ENCODE peak calls at places on chromosomes 5 and 9, in nine cellular contexts. B is LNCaP clone FGC; D is GM12865; U is foreskin fibroblast; Q is CD4-positive, alpha-beta T cell; Z is sigmoid colon; H is RWPE1; O is endothelial cell; I is astrocyte of the spinal cord. M is an unnamed sample.

GRCh38 chr9:21553441-21553840 is 71.3 kb upstream of the IFNE start:
- DNase-seq in B (no peak), D (no peak), U (no peak), Q (no peak), Z (no peak), H (no peak), O (no peak), I (no peak), M (no peak)

GRCh38 chr5:3590967-3591900 is 4.4 kb upstream of the IRX1 start:
- DNase-seq in B (no peak), D (no peak), U (peak), Q (no peak), Z (no peak), H (no peak), O (no peak), I (no peak), M (no peak)

GRCh38 chr5:77867914-77868313 is 91.8 kb upstream of the TBCA start:
- DNase-seq in B (no peak), D (no peak), U (no peak), Q (no peak), Z (no peak), H (no peak), O (no peak), I (no peak), M (no peak)

GRCh38 chr9:132245465-132245864 is 83.6 kb downstream of the NTNG2 start:
- DNase-seq in B (no peak), D (no peak), U (no peak), Q (no peak), Z (no peak), H (no peak), O (no peak), I (no peak), M (no peak)

GRCh38 chr5:31161772-31162171 is 31.7 kb upstream of the CDH6 start:
- DNase-seq in B (no peak), D (no peak), U (no peak), Q (no peak), Z (no peak), H (no peak), O (peak), I (peak), M (no peak)

GRCh38 chr9:115071176-115071575 is 46.8 kb downstream of the TNC start:
- DNase-seq in B (no peak), D (no peak), U (no peak), Q (no peak), Z (no peak), H (no peak), O (no peak), I (no peak), M (no peak)

GRCh38 chr5:7882926-7883325 is 14.0 kb downstream of the MTRR start:
- DNase-seq in B (no peak), D (no peak), U (no peak), Q (no peak), Z (no peak), H (no peak), O (no peak), I (no peak), M (no peak)

GRCh38 chr9:38298503-38298902 is 94.0 kb upstream of the ALDH1B1 start:
- DNase-seq in B (no peak), D (no peak), U (no peak), Q (no peak), Z (no peak), H (no peak), O (no peak), I (no peak), M (no peak)

GRCh38 chr9:18947772-18948391 is 85.1 kb downstream of the SAXO1 start:
- DNase-seq in B (no peak), D (no peak), U (peak), Q (no peak), Z (no peak), H (no peak), O (no peak), I (no peak), M (peak)

GRCh38 chr9:120583958-120584369 is 4.0 kb upstream of the CDK5RAP2 start:
- DNase-seq in B (peak), D (peak), U (peak), Q (no peak), Z (no peak), H (peak), O (peak), I (peak), M (peak)

GRCh38 chr5:76736679-76737078 is 20.8 kb downstream of the F2R start:
- DNase-seq in B (no peak), D (no peak), U (no peak), Q (no peak), Z (no peak), H (no peak), O (no peak), I (no peak), M (no peak)

GRCh38 chr5:133360693-133361479 is 251.5 kb downstream of the FSTL4 start:
- DNase-seq in B (no peak), D (no peak), U (no peak), Q (no peak), Z (no peak), H (no peak), O (no peak), I (no peak), M (no peak)

GRCh38 chr5:181100121-181101015 is 30.6 kb downstream of the OR2V1 start:
- DNase-seq in B (no peak), D (no peak), U (peak), Q (no peak), Z (no peak), H (no peak), O (no peak), I (no peak), M (no peak)

GRCh38 chr9:131578778-131579504 is 33.6 kb downstream of the PRRT1B start:
- DNase-seq in B (no peak), D (peak), U (no peak), Q (peak), Z (peak), H (no peak), O (no peak), I (no peak), M (no peak)

GRCh38 chr9:137281345-137282116 is 4.0 kb downstream of the TOR4A start:
- DNase-seq in B (no peak), D (no peak), U (no peak), Q (no peak), Z (no peak), H (no peak), O (peak), I (no peak), M (no peak)

GRCh38 chr5:176360894-176361436 is 599 bp downstream of the KIAA1191 start:
- DNase-seq in B (no peak), D (peak), U (peak), Q (no peak), Z (no peak), H (peak), O (peak), I (no peak), M (peak)

GRCh38 chr9:28909526-28909925 is 1336.2 kb upstream of the C9orf72 start:
- DNase-seq in B (no peak), D (no peak), U (no peak), Q (no peak), Z (no peak), H (no peak), O (no peak), I (no peak), M (no peak)

GRCh38 chr9:70963554-70963953 is 157.9 kb downstream of the TRPM3 start:
- DNase-seq in B (no peak), D (no peak), U (no peak), Q (no peak), Z (no peak), H (no peak), O (no peak), I (no peak), M (no peak)

GRCh38 chr9:13278368-13279246 is 885 bp downstream of the MPDZ start:
- DNase-seq in B (peak), D (no peak), U (peak), Q (no peak), Z (peak), H (peak), O (peak), I (peak), M (peak)

GRCh38 chr5:74372051-74372450 is 268.5 kb downstream of the ENC1 start:
- DNase-seq in B (no peak), D (no peak), U (no peak), Q (no peak), Z (no peak), H (no peak), O (no peak), I (no peak), M (no peak)

GRCh38 chr5:135576075-135576599 is 2.7 kb downstream of the CXCL14 start:
- DNase-seq in B (no peak), D (no peak), U (peak), Q (no peak), Z (no peak), H (no peak), O (no peak), I (peak), M (no peak)

GRCh38 chr5:10140195-10140973 is 109.3 kb downstream of the ATPSCKMT start:
- DNase-seq in B (peak), D (no peak), U (peak), Q (no peak), Z (no peak), H (no peak), O (peak), I (no peak), M (no peak)
- TF ChIP-seq CTCF in B (peak), D (peak), U (peak), Q (no peak), Z (no peak), H (no peak), O (peak), I (peak), M (no peak)

DNA sequence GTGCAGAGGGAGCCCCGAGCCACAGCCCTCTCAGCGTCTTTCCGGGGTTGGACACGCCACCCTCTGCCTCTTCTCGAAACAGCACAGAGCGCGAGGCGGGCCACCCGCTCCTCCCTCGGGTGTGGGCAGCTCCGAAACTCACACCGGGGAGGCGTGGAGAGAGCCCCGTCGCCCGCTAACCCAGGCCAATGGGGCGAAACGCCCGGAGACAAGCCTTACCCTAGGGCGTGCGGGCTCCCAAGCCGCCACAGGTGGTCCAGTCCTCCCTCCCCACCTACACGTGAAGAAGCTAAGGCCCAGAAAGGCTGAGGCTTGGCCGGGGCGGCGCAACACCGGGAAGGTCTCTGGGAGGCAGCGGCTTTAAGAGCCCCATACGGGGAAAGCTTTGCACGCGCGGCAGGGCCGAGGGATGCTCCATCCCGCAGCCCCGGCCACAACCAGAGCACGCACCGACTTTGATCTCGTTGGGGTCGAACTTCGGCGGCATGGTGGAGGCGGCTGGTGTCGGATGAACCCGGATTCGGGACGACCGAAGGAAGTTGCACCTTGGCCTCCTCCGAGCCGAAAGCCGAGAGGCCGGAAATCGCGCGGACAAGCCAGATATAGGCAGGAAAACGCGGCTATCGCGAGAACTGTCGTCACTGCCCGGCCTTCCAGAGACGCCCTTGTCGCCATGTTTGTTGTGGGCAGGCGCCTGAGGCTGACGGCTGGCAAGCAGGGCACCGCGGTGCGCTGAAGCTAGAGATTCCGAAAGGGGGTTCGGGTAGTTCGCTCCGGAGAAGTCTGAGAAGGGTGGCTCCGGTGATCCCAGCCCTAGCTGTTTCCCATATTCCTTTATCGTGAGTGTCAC is at the start of the genes LRSAM1 and RPL12:
- DNase-seq in B (peak), D (peak), U (peak), Q (peak), Z (peak), H (peak), O (peak), I (peak), M (peak)
- TF ChIP-seq CTCF in B (no peak), D (no peak), U (no peak), Q (no peak), Z (no peak), H (no peak), O (no peak), I (no peak), M (no peak)

GRCh38 chr5:111401906-111402305 is 110.4 kb downstream of the STARD4 start:
- DNase-seq in B (no peak), D (no peak), U (no peak), Q (no peak), Z (no peak), H (no peak), O (no peak), I (no peak), M (no peak)
- TF ChIP-seq CTCF in B (peak), D (no peak), U (no peak), Q (no peak), Z (no peak), H (no peak), O (no peak), I (no peak), M (no peak)

DNA sequence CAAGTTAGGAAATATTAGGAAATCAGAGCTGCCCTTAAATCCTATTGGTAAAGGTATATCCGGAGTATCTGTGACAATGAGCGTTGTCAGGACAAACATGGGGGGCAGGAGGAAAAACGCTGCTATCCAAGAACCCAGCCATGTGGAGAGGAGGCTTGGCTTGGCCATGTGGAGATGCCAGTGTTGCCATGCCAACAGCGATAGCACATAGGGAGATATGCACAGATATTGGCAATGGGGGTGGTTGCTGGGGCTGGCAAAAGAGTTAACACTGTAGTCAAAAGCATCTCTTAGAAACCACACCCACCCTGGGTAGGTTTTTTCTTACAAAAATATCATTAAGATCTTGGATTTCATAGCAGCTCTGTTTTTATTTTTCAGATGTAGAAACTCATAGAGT is 106.4 kb upstream of the ASTN2 start:
- DNase-seq in B (no peak), D (no peak), U (no peak), Q (no peak), Z (no peak), H (no peak), O (no peak), I (no peak), M (no peak)
- TF ChIP-seq CTCF in B (no peak), D (no peak), U (no peak), Q (no peak), Z (no peak), H (no peak), O (no peak), I (no peak), M (no peak)

DNA sequence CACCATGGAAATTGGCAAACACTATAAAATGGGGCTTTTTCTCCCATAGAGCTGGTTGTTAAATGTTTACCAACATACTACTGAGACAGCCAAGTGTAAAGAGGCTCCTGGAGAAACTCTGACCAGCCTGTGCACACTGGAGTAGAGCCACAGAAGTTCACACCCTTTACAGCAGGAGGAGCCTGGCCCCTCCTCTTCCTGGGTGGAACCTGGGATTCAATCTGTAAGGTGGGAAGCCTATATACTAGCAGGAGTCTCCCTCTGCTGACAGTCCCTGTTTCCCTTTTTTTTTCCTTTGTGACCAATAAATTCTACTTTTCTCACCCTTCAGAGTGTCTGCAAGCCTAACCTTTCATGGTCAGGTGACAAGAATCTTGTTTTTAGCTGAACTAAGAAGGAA is 10.4 kb upstream of the SLC30A5 start:
- DNase-seq in B (peak), D (no peak), U (no peak), Q (no peak), Z (no peak), H (peak), O (no peak), I (no peak), M (peak)
- TF ChIP-seq CTCF in B (no peak), D (no peak), U (no peak), Q (no peak), Z (no peak), H (no peak), O (no peak), I (no peak), M (peak)

DNA sequence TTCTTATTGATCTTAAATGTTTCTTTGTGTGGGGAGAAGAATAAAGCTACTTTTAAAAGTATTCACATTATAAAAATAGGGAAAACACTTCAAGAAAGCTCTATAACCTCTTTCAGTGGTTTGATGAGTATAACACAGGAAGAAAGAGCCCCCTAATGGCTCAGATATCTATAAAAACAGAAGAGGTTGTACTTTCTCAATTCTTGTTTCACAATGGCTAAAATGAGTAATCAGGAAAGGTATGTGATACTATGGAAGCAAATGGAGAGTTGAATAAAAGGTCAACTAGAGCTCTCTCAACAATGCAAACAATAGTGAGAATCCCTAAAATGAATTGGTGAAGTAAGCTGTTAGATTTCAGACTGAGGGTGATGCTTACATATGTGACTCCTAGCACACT is 584.6 kb upstream of the CDH18 start:
- DNase-seq in B (no peak), D (no peak), U (no peak), Q (no peak), Z (no peak), H (peak), O (no peak), I (peak), M (no peak)
- TF ChIP-seq CTCF in B (peak), D (no peak), U (no peak), Q (no peak), Z (no peak), H (peak), O (no peak), I (peak), M (peak)

GRCh38 chr5:55538621-55539020 is 3.9 kb upstream of the PLPP1 start:
- DNase-seq in B (no peak), D (peak), U (peak), Q (no peak), Z (no peak), H (no peak), O (no peak), I (peak), M (no peak)

GRCh38 chr5:55530669-55531068 is 4.1 kb downstream of the PLPP1 start:
- DNase-seq in B (no peak), D (no peak), U (no peak), Q (no peak), Z (no peak), H (no peak), O (no peak), I (no peak), M (no peak)

GRCh38 chr5:55535199-55535905 is 588 bp upstream of the PLPP1 start:
- DNase-seq in B (no peak), D (no peak), U (no peak), Q (no peak), Z (no peak), H (no peak), O (no peak), I (no peak), M (no peak)

GRCh38 chr5:55533806-55534435 is 843 bp downstream of the PLPP1 start:
- DNase-seq in B (no peak), D (peak), U (peak), Q (no peak), Z (no peak), H (peak), O (no peak), I (peak), M (no peak)

DNA sequence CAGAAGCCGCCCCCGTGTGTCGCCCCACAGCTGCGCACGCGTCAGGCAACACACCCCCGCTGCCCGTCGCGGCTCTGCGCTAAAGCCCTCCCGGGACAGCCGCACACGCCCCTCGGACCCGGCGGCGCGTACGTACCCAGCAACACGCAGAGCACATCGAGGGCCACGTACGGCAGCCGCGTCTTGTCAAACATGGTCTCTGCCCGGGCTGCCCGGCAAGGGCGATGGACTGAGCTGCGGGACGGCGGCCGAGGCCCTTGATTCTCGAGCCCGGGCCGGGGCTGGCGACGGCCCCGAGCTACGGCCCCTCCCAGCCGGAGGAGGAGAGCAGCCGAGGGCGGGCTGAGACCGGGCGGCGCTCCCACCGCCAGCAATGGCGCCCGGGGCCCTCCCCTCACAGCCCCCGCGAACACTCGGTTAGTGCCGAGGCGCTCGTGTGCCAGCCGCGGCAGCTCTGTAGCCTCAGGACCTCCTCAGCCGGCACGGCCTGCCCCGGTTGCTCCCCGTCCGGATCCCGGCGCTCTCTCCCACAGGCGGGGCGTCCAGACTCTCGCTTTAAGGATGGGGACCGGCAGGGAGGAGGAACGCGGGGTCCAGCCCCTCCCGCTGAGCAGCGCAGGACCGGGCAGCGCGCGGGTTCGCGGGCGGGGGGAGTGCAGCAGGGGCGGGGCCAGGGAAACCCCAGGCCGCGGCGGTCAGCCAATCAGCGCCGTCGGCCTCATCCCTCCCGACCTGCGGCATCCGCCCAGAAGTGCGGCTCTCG is at the start of gene PLPP1:
- DNase-seq in B (peak), D (peak), U (peak), Q (peak), Z (peak), H (peak), O (peak), I (peak), M (peak)
- TF ChIP-seq CTCF in B (no peak), D (no peak), U (no peak), Q (no peak), Z (no peak), H (peak), O (no peak), I (no peak), M (no peak)

GRCh38 chr5:105872569-105873270 is 1798.0 kb downstream of the EFNA5 start:
- DNase-seq in B (no peak), D (no peak), U (no peak), Q (no peak), Z (no peak), H (no peak), O (no peak), I (no peak), M (no peak)

GRCh38 chr5:105878402-105878801 is 1792.3 kb downstream of the EFNA5 start:
- DNase-seq in B (no peak), D (no peak), U (no peak), Q (no peak), Z (no peak), H (no peak), O (no peak), I (no peak), M (no peak)

GRCh38 chr5:105882956-105883481 is 1787.7 kb downstream of the EFNA5 start:
- DNase-seq in B (peak), D (no peak), U (no peak), Q (no peak), Z (no peak), H (peak), O (no peak), I (no peak), M (no peak)

DNA sequence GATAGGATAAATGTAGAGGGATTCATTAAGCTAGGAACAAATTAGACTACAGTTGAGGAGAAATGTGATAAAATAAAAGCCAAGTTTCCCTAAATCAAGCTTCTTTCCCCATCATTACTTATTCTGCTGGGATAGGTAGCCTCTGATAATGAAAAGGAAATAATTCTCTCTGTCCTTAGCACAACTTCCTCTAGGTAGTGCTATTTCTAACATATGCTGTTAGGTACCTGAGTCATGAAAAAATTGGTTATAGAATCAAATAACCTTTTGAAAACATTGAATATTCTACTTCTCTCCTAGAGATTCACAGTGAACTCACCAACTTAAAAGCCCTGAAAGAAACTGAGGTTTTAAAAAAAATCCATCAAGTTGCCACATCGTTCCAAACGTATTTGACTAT is 1793.1 kb downstream of the EFNA5 start:
- DNase-seq in B (no peak), D (no peak), U (no peak), Q (no peak), Z (no peak), H (peak), O (no peak), I (no peak), M (no peak)
- TF ChIP-seq CTCF in B (no peak), D (no peak), U (no peak), Q (no peak), Z (no peak), H (no peak), O (no peak), I (peak), M (no peak)